ENCODE peak calls at places on chromosomes 13 and 19, in eight cellular contexts. W is central memory CD8-positive, alpha-beta T cell; M is activated T-helper 1 cell treated with anti-CD3 and anti-CD28 coated beads, Interleukin-12 subunit alpha, Interleukin-12 subunit beta, Interleukin-2, Interleukin-4 antibody, amounts not matched to agents 30 ng/mL and 10 ng/mL and 1 ng/mL, durations not matched to agents 14 hours and 24 hours and 36 hours; Q is suprapubic skin; J is SK-N-SH; T is CD4-positive, CD25-positive, alpha-beta regulatory T cell; G is RWPE1; X is adrenal gland. L is an unnamed sample.
A peak's percentile ranks its signal among the peaks of the same experiment; 100 is the strongest.

GRCh38 chr19:12984143-12984627 is 11.1 kb upstream of the NFIX start:
- DNase-seq in X (no peak), W (no peak), T (no peak), G (no peak), J (no peak), Q (no peak), M (no peak), L (no peak)

GRCh38 chr19:35144600-35145436 is 1.8 kb downstream of the FXYD7 start:
- DNase-seq in G (peak; percentile 91), W (no peak), X (no peak), T (no peak), J (no peak), Q (no peak), M (no peak), L (no peak)

GRCh38 chr13:97030705-97031452 is 36.6 kb upstream of the OXGR1 start:
- DNase-seq in W (no peak), X (no peak), J (peak; percentile 47), T (no peak), G (peak; percentile 25), M (no peak), Q (no peak), L (peak; percentile 33)

GRCh38 chr13:79775830-79776229 is 294.9 kb downstream of the NDFIP2 start:
- DNase-seq in X (peak; percentile 17), Q (no peak), G (peak; percentile 30), W (no peak), M (no peak), J (no peak), T (no peak), L (no peak)

GRCh38 chr19:590396-590745 is 690 bp downstream of the HCN2 start:
- DNase-seq in Q (no peak), J (peak; percentile 68), M (no peak), T (peak; percentile 57), G (no peak), X (no peak), W (no peak), L (no peak)

GRCh38 chr19:10861118-10861651 is 10.2 kb upstream of the CARM1 start:
- DNase-seq in T (peak; percentile 50), J (no peak), M (no peak), X (peak; percentile 48), W (no peak), Q (no peak), G (no peak), L (peak; percentile 44)

GRCh38 chr13:98576215-98576945 is 527 bp downstream of the STK24 start:
- DNase-seq in T (peak; percentile 78), G (peak; percentile 59), J (peak; percentile 80), W (no peak), X (peak; percentile 51), Q (peak; percentile 76), M (peak; percentile 43), L (peak; percentile 59)

GRCh38 chr13:114010401-114011101 is 36.7 kb upstream of the C13orf46 start:
- DNase-seq in T (peak; percentile 37), J (peak; percentile 65), M (no peak), Q (peak; percentile 56), X (no peak), W (no peak), G (no peak), L (no peak)

GRCh38 chr13:105817498-105817897 is 718.0 kb downstream of the EFNB2 start:
- DNase-seq in G (no peak), X (no peak), Q (no peak), T (no peak), J (no peak), W (no peak), M (no peak), L (no peak)

GRCh38 chr13:41995946-41996345 is 35.0 kb upstream of the VWA8 start:
- DNase-seq in X (no peak), W (no peak), T (peak; percentile 10), J (no peak), G (no peak), Q (no peak), M (no peak), L (no peak)

GRCh38 chr13:110912651-110913051 is 2.2 kb downstream of the ANKRD10 start:
- DNase-seq in Q (no peak), W (no peak), J (no peak), X (no peak), M (no peak), G (no peak), T (no peak), L (no peak)

GRCh38 chr13:48731957-48732569 is 78.3 kb downstream of the CYSLTR2 start:
- DNase-seq in W (peak; percentile 41), J (peak; percentile 44), Q (no peak), T (peak; percentile 68), M (peak; percentile 16), X (peak; percentile 47), G (no peak), L (peak; percentile 42)

GRCh38 chr19:4694211-4694987 is 24.3 kb upstream of the MYDGF start:
- DNase-seq in G (peak; percentile 99), J (no peak), W (no peak), Q (peak; percentile 91), M (no peak), X (peak; percentile 66), T (no peak), L (no peak)

GRCh38 chr19:46076951-46077814 is 36.4 kb upstream of the IGFL4 start:
- DNase-seq in Q (peak; percentile 75), G (peak; percentile 92), M (no peak), X (peak; percentile 75), W (no peak), T (peak; percentile 44), J (peak; percentile 90), L (peak; percentile 47)

GRCh38 chr19:2552859-2553258 is 76.9 kb downstream of the GADD45B start:
- DNase-seq in T (peak; percentile 91), G (no peak), Q (no peak), X (no peak), J (no peak), M (peak; percentile 69), W (peak; percentile 28), L (peak; percentile 84)

GRCh38 chr13:44930907-44931676 is 58.2 kb downstream of the NUFIP1 start:
- DNase-seq in J (no peak), M (no peak), Q (no peak), G (no peak), T (no peak), W (no peak), X (no peak), L (no peak)

GRCh38 chr13:50809133-50810090 is 34.1 kb downstream of the DLEU7 start:
- DNase-seq in W (no peak), T (no peak), X (no peak), M (no peak), G (no peak), J (no peak), Q (no peak), L (no peak)

GRCh38 chr13:111472083-111472482 is 151.6 kb downstream of the TEX29 start:
- DNase-seq in Q (no peak), M (no peak), X (no peak), T (no peak), J (no peak), W (no peak), G (no peak), L (no peak)

GRCh38 chr19:45126654-45127053 is 33.7 kb downstream of the PPP1R37 start:
- DNase-seq in Q (no peak), X (no peak), W (no peak), G (no peak), M (no peak), J (no peak), T (no peak), L (no peak)

GRCh38 chr19:53907690-53908089 is 1.4 kb upstream of the CACNG7 start:
- DNase-seq in G (no peak), T (no peak), X (no peak), J (no peak), W (no peak), M (no peak), Q (no peak), L (no peak)

GRCh38 chr13:112348642-112349345 is 27.4 kb upstream of the SPACA7 start:
- DNase-seq in J (no peak), W (no peak), X (no peak), M (no peak), G (no peak), Q (no peak), T (no peak), L (no peak)

GRCh38 chr13:83168575-83168974 is 713.7 kb downstream of the SLITRK1 start:
- DNase-seq in Q (no peak), X (no peak), J (no peak), W (no peak), M (no peak), T (no peak), G (no peak), L (no peak)

GRCh38 chr13:72820156-72820897 is 38.4 kb downstream of the PIBF1 start:
- DNase-seq in W (no peak), T (no peak), X (no peak), J (no peak), G (no peak), M (no peak), Q (no peak), L (no peak)

GRCh38 chr13:114101325-114101821 is 31.1 kb downstream of the RASA3 start:
- DNase-seq in T (no peak), J (peak; percentile 39), X (peak; percentile 9), W (no peak), M (no peak), G (no peak), Q (peak; percentile 74), L (no peak)

GRCh38 chr19:15188851-15189250 is 11.9 kb downstream of the NOTCH3 start:
- DNase-seq in G (no peak), J (no peak), X (no peak), T (no peak), W (no peak), Q (no peak), M (no peak), L (no peak)

GRCh38 chr19:12983091-12983490 is 12.2 kb upstream of the NFIX start:
- DNase-seq in T (no peak), Q (no peak), G (no peak), J (no peak), M (no peak), X (no peak), W (no peak), L (no peak)

GRCh38 chr13:110914293-110915056 is 394 bp downstream of the ANKRD10 start:
- DNase-seq in W (peak; percentile 47), M (peak; percentile 68), J (peak; percentile 88), Q (peak; percentile 83), T (peak; percentile 82), X (peak; percentile 84), G (peak; percentile 49), L (peak; percentile 84)

GRCh38 chr13:92188574-92188973 is 790.2 kb downstream of the GPC5 start:
- DNase-seq in G (no peak), T (no peak), Q (no peak), J (no peak), X (no peak), M (no peak), W (no peak), L (no peak)

GRCh38 chr13:110634558-110634957 is 19.2 kb downstream of the NAXD start:
- DNase-seq in G (no peak), M (no peak), X (peak; percentile 84), T (no peak), W (no peak), Q (no peak), J (no peak), L (no peak)

GRCh38 chr19:11332822-11333221 is 6.6 kb downstream of the RAB3D start:
- DNase-seq in W (no peak), J (no peak), Q (no peak), T (no peak), M (no peak), X (no peak), G (no peak), L (no peak)

GRCh38 chr13:110819203-110820014 is 95.5 kb downstream of the ANKRD10 start:
- DNase-seq in X (peak; percentile 81), W (peak; percentile 64), T (peak; percentile 68), G (peak; percentile 63), J (peak; percentile 93), M (peak; percentile 61), Q (peak; percentile 79), L (peak; percentile 84)

GRCh38 chr13:76848596-76848995 is 37.6 kb downstream of the KCTD12 start:
- DNase-seq in J (no peak), G (no peak), M (no peak), W (no peak), T (no peak), X (peak; percentile 22), Q (peak; percentile 72), L (no peak)

GRCh38 chr19:56162258-56162657 is 13.6 kb upstream of the GALP start:
- DNase-seq in G (no peak), M (no peak), J (no peak), Q (no peak), W (no peak), X (no peak), T (no peak), L (no peak)

GRCh38 chr19:16213076-16213475 is 15.4 kb downstream of the AP1M1 start:
- DNase-seq in W (no peak), G (no peak), Q (no peak), T (no peak), M (no peak), X (no peak), J (no peak), L (no peak)

L was measured in germinal center.